ENCODE peak calls at places on chromosomes 3 and 15, in ten cellular contexts. W is glutamatergic neuron, G is IMR-90, N is GM13977, J is fibroblast of the aortic adventitia, T is HFF-Myc, X is activated B cell treated with CpG ODN at 0.5 μM for 24 hours, D is esophagus squamous epithelium, F is neural progenitor cell, Y is cardiac muscle cell. A is an unnamed sample.
A peak's percentile ranks its signal among the peaks of the same experiment; 100 is the strongest.

GRCh38 chr3:39814007-39814406 is 4.6 kb downstream of the MYRIP start:
- DNase-seq in W (no peak), G (no peak), N (no peak), J (peak; percentile 94), T (no peak), X (no peak), D (no peak), F (no peak), Y (no peak), A (no peak)

GRCh38 chr15:82549199-82549665 is 9.0 kb upstream of the RPS17 start:
- DNase-seq in W (no peak), G (no peak), N (no peak), J (no peak), T (no peak), X (no peak), D (no peak), F (no peak), Y (no peak), A (no peak)

GRCh38 chr15:87757084-87757483 is 499.5 kb downstream of the NTRK3 start:
- DNase-seq in W (no peak), G (no peak), N (no peak), J (no peak), T (no peak), X (no peak), D (no peak), F (no peak), Y (no peak), A (no peak)

GRCh38 chr3:181327349-181327748 is 337.8 kb upstream of the DNAJC19 start:
- DNase-seq in W (no peak), G (no peak), N (no peak), J (no peak), T (no peak), X (no peak), D (no peak), F (peak; percentile 20), Y (no peak), A (peak; percentile 6)

GRCh38 chr3:150238995-150239612 is 169.0 kb upstream of the TSC22D2 start:
- DNase-seq in W (no peak), G (no peak), N (no peak), J (no peak), T (no peak), X (no peak), D (no peak), F (peak; percentile 63), Y (peak; percentile 47), A (no peak)

GRCh38 chr3:87855626-87856025 is 203.2 kb downstream of the CGGBP1 start:
- DNase-seq in W (no peak), G (no peak), N (no peak), J (peak; percentile 76), T (no peak), X (no peak), D (no peak), F (no peak), Y (no peak), A (no peak)

GRCh38 chr3:115134648-115135347 is 12.3 kb downstream of the ZBTB20 start:
- DNase-seq in W (no peak), G (no peak), N (no peak), J (no peak), T (no peak), X (no peak), D (no peak), F (no peak), Y (no peak), A (no peak)

GRCh38 chr15:70091649-70092461 is 5.9 kb downstream of the TLE3 start:
- DNase-seq in W (peak; percentile 64), G (no peak), N (no peak), J (no peak), T (no peak), X (no peak), D (no peak), F (no peak), Y (no peak), A (no peak)

GRCh38 chr15:65189102-65189740 is 4.1 kb upstream of the CLPX start:
- DNase-seq in W (no peak), G (peak; percentile 67), N (peak; percentile 61), J (peak; percentile 80), T (no peak), X (no peak), D (no peak), F (peak; percentile 70), Y (peak; percentile 65), A (peak; percentile 32)
- TF ChIP-seq CTCF in W (peak; percentile 24), G (peak; percentile 92), N (peak; percentile 65), J (peak; percentile 85), T (peak; percentile 76), X (no peak), D (peak; percentile 51), F (peak; percentile 87), Y (peak; percentile 82), A (peak; percentile 70)

GRCh38 chr3:38647217-38647970 is 2.1 kb downstream of the SCN5A start:
- DNase-seq in W (no peak), G (no peak), N (no peak), J (no peak), T (no peak), X (no peak), D (no peak), F (no peak), Y (no peak), A (no peak)

GRCh38 chr3:38650248-38650940 is 907 bp upstream of the SCN5A start:
- DNase-seq in W (no peak), G (no peak), N (peak; percentile 18), J (no peak), T (no peak), X (no peak), D (no peak), F (no peak), Y (no peak), A (no peak)

GRCh38 chr3:38649500-38650247 is at the start of gene SCN5A:
- DNase-seq in W (peak; percentile 58), G (no peak), N (peak; percentile 89), J (no peak), T (no peak), X (no peak), D (no peak), F (peak; percentile 82), Y (peak; percentile 76), A (peak; percentile 75)

GRCh38 chr3:38648024-38648658 is 1.3 kb downstream of the SCN5A start:
- DNase-seq in W (no peak), G (no peak), N (no peak), J (no peak), T (no peak), X (no peak), D (no peak), F (no peak), Y (no peak), A (no peak)

DNA sequence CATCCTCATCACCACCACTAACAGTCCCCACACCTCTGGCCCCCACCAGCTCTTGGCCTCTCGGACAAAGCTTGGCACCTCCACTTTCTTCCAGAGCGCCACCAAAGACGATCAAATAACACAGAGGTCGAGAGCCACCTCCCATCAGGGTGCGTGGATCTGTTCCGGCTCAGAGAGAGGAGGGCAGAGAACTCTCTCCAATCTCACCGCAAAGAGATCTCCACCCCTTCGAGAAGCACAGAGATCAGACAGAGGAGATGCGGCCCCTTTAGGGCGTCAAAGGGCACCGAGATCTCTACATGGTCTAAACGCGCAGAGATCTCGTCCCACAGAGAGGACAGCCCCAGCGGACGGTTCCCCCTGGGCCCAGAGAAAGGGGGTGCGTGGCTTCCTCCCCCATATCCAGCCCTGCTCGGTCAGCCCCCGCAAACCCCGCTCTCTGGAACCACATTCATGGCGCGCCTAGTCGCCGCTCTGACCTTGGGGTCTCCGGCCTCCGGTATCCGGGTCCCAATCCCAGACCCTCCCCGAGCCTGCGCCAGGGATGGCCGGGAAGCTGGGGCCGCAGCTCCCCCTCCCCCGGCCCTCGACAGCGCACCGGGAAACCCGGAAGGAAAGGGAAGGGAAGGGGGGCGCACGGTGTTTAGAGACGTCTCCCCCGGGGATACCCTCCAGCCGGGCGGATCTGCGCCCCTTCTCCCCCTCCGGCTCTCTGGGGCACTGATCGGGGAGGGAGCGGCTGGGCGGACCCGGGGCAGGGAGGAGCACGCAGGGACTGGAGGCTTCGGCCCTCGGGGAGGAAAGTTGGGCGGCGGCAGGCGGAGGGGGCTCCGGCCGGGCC is 608 bp downstream of the SCN5A start:
- DNase-seq in W (peak; percentile 47), G (no peak), N (no peak), J (no peak), T (no peak), X (no peak), D (no peak), F (no peak), Y (no peak), A (no peak)
- TF ChIP-seq CTCF in W (no peak), G (no peak), N (no peak), J (no peak), T (no peak), X (no peak), D (no peak), F (no peak), Y (no peak), A (no peak)

DNA sequence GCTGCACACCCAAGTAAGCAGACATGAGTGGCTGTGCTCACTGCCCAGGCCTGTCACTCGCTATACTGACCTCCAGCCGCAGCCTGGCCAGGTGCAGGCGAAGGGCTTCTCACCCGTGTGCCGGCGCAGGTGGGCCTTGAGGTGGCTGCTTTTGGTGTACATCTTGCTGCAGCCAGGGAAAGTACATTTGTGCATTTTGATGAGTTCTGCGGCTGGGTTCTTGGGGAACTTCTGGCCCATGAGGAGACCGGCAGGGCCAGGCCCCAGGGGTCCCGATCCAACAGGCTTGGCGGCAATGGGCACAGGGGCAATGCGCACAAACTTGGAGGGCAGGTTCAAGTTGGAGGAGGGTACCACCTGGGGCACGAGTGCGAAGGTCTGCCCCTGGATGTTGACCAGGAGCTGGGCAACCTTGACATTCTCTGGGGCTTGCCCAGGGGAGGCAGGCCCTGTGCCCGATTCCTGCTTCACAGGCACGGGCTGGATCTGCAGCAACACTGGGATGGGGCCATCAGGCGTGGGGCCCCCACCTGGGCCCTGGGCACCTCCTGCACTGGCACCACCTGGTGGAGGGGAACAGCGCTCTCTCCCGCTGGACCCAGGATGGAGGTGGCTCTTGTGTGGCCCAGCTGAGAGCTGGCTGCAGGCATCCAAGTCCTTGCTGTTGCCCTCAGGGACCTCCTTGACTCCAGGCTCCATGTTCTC is 5.3 kb downstream of the KLF15 start:
- DNase-seq in W (peak; percentile 9), G (no peak), N (no peak), J (no peak), T (no peak), X (peak; percentile 2), D (no peak), F (no peak), Y (no peak), A (no peak)
- TF ChIP-seq CTCF in W (no peak), G (no peak), N (no peak), J (no peak), T (no peak), X (no peak), D (no peak), F (no peak), Y (no peak), A (no peak)

GRCh38 chr15:31148622-31149505 is 47.3 kb upstream of the TRPM1 start:
- DNase-seq in W (peak; percentile 32), G (no peak), N (no peak), J (no peak), T (no peak), X (no peak), D (no peak), F (no peak), Y (no peak), A (no peak)

GRCh38 chr15:31147943-31148621 is 46.6 kb upstream of the TRPM1 start:
- DNase-seq in W (peak; percentile 70), G (no peak), N (no peak), J (no peak), T (no peak), X (no peak), D (no peak), F (no peak), Y (no peak), A (no peak)

GRCh38 chr15:31141792-31142191 is 40.3 kb upstream of the TRPM1 start:
- DNase-seq in W (no peak), G (no peak), N (no peak), J (no peak), T (no peak), X (no peak), D (no peak), F (no peak), Y (no peak), A (no peak)

GRCh38 chr15:31147456-31147855 is 45.9 kb upstream of the TRPM1 start:
- DNase-seq in W (peak; percentile 33), G (no peak), N (no peak), J (no peak), T (no peak), X (no peak), D (no peak), F (no peak), Y (no peak), A (no peak)

GRCh38 chr15:31145271-31145911 is 43.9 kb upstream of the TRPM1 start:
- DNase-seq in W (no peak), G (peak; percentile 17), N (no peak), J (peak; percentile 63), T (no peak), X (no peak), D (no peak), F (no peak), Y (no peak), A (no peak)
- TF ChIP-seq CTCF in W (no peak), G (no peak), N (no peak), J (peak; percentile 26), T (no peak), X (no peak), D (no peak), F (peak; percentile 34), Y (peak; percentile 29), A (no peak)